ENCODE peak calls at places on chromosomes 5 and 9, in six cellular contexts. One of them, this sample, is unnamed.

GRCh38 chr5:56951131-56951945 is 585 bp downstream of the MIER3 start:
- DNase-seq in ELR: peak
- DNase-seq in NCI-H2029: no peak
- DNase-seq in dorsolateral prefrontal cortex: no peak
- DNase-seq in stimulated activated CD8-positive, alpha-beta memory T cell treated with anti-CD3 and anti-CD28 coated beads, Interleukin-15, amount 100 ng/mL, for 1 hour: no peak
- DNase-seq in T-helper 17 cell: no peak
- DNase-seq in this sample: peak

GRCh38 chr9:130630506-130631330 is 33.7 kb upstream of the PRDM12 start:
- DNase-seq in stimulated activated CD8-positive, alpha-beta memory T cell treated with anti-CD3 and anti-CD28 coated beads, Interleukin-15, amount 100 ng/mL, for 1 hour: no peak
- DNase-seq in ELR: no peak
- DNase-seq in T-helper 17 cell: no peak
- DNase-seq in NCI-H2029: no peak
- DNase-seq in dorsolateral prefrontal cortex: no peak
- DNase-seq in this sample: peak

GRCh38 chr9:135060461-135061116 is 26.9 kb upstream of the OLFM1 start:
- DNase-seq in T-helper 17 cell: no peak
- DNase-seq in NCI-H2029: no peak
- DNase-seq in stimulated activated CD8-positive, alpha-beta memory T cell treated with anti-CD3 and anti-CD28 coated beads, Interleukin-15, amount 100 ng/mL, for 1 hour: no peak
- DNase-seq in ELR: no peak
- DNase-seq in dorsolateral prefrontal cortex: peak
- DNase-seq in this sample: no peak

GRCh38 chr5:32225445-32225844 is 51.3 kb upstream of the GOLPH3 start:
- DNase-seq in dorsolateral prefrontal cortex: no peak
- DNase-seq in NCI-H2029: no peak
- DNase-seq in ELR: peak
- DNase-seq in stimulated activated CD8-positive, alpha-beta memory T cell treated with anti-CD3 and anti-CD28 coated beads, Interleukin-15, amount 100 ng/mL, for 1 hour: no peak
- DNase-seq in T-helper 17 cell: no peak
- DNase-seq in this sample: no peak

GRCh38 chr9:34500623-34501267 is 22.0 kb downstream of the ENHO start:
- DNase-seq in stimulated activated CD8-positive, alpha-beta memory T cell treated with anti-CD3 and anti-CD28 coated beads, Interleukin-15, amount 100 ng/mL, for 1 hour: peak
- DNase-seq in NCI-H2029: peak
- DNase-seq in dorsolateral prefrontal cortex: peak
- DNase-seq in T-helper 17 cell: peak
- DNase-seq in ELR: peak
- DNase-seq in this sample: peak

GRCh38 chr5:158406884-158407790 is 548.2 kb upstream of the CLINT1 start:
- DNase-seq in dorsolateral prefrontal cortex: no peak
- DNase-seq in stimulated activated CD8-positive, alpha-beta memory T cell treated with anti-CD3 and anti-CD28 coated beads, Interleukin-15, amount 100 ng/mL, for 1 hour: no peak
- DNase-seq in ELR: peak
- DNase-seq in NCI-H2029: no peak
- DNase-seq in T-helper 17 cell: no peak
- DNase-seq in this sample: no peak

GRCh38 chr5:1374030-1374679 is 29.3 kb upstream of the CLPTM1L start:
- DNase-seq in stimulated activated CD8-positive, alpha-beta memory T cell treated with anti-CD3 and anti-CD28 coated beads, Interleukin-15, amount 100 ng/mL, for 1 hour: no peak
- DNase-seq in T-helper 17 cell: no peak
- DNase-seq in ELR: no peak
- DNase-seq in dorsolateral prefrontal cortex: no peak
- DNase-seq in NCI-H2029: no peak
- DNase-seq in this sample: no peak

GRCh38 chr5:163498886-163499285 is 6.5 kb upstream of the MAT2B start:
- DNase-seq in ELR: peak
- DNase-seq in stimulated activated CD8-positive, alpha-beta memory T cell treated with anti-CD3 and anti-CD28 coated beads, Interleukin-15, amount 100 ng/mL, for 1 hour: no peak
- DNase-seq in dorsolateral prefrontal cortex: no peak
- DNase-seq in NCI-H2029: no peak
- DNase-seq in T-helper 17 cell: no peak
- DNase-seq in this sample: no peak

GRCh38 chr5:171984748-171985419 is 21.6 kb downstream of the FBXW11 start:
- DNase-seq in NCI-H2029: no peak
- DNase-seq in stimulated activated CD8-positive, alpha-beta memory T cell treated with anti-CD3 and anti-CD28 coated beads, Interleukin-15, amount 100 ng/mL, for 1 hour: no peak
- DNase-seq in ELR: peak
- DNase-seq in dorsolateral prefrontal cortex: no peak
- DNase-seq in T-helper 17 cell: no peak
- DNase-seq in this sample: peak

GRCh38 chr5:57176350-57176857 is 2.5 kb downstream of the GPBP1 start:
- DNase-seq in dorsolateral prefrontal cortex: no peak
- DNase-seq in NCI-H2029: no peak
- DNase-seq in ELR: peak
- DNase-seq in T-helper 17 cell: no peak
- DNase-seq in stimulated activated CD8-positive, alpha-beta memory T cell treated with anti-CD3 and anti-CD28 coated beads, Interleukin-15, amount 100 ng/mL, for 1 hour: no peak
- DNase-seq in this sample: peak

GRCh38 chr5:111734013-111734412 is 23.0 kb downstream of the NREP start:
- DNase-seq in ELR: peak
- DNase-seq in stimulated activated CD8-positive, alpha-beta memory T cell treated with anti-CD3 and anti-CD28 coated beads, Interleukin-15, amount 100 ng/mL, for 1 hour: no peak
- DNase-seq in NCI-H2029: no peak
- DNase-seq in T-helper 17 cell: no peak
- DNase-seq in dorsolateral prefrontal cortex: no peak
- DNase-seq in this sample: no peak

GRCh38 chr5:103934303-103934702 is 371.7 kb upstream of the NUDT12 start:
- DNase-seq in dorsolateral prefrontal cortex: no peak
- DNase-seq in stimulated activated CD8-positive, alpha-beta memory T cell treated with anti-CD3 and anti-CD28 coated beads, Interleukin-15, amount 100 ng/mL, for 1 hour: no peak
- DNase-seq in NCI-H2029: no peak
- DNase-seq in T-helper 17 cell: no peak
- DNase-seq in ELR: no peak
- DNase-seq in this sample: no peak

GRCh38 chr9:135612981-135613910 is 26.1 kb downstream of the GLT6D1 start:
- DNase-seq in ELR: no peak
- DNase-seq in NCI-H2029: no peak
- DNase-seq in T-helper 17 cell: no peak
- DNase-seq in dorsolateral prefrontal cortex: no peak
- DNase-seq in stimulated activated CD8-positive, alpha-beta memory T cell treated with anti-CD3 and anti-CD28 coated beads, Interleukin-15, amount 100 ng/mL, for 1 hour: no peak
- DNase-seq in this sample: no peak

GRCh38 chr9:70480405-70480980 is 66.0 kb upstream of the KLF9 start:
- DNase-seq in dorsolateral prefrontal cortex: peak
- DNase-seq in ELR: no peak
- DNase-seq in T-helper 17 cell: no peak
- DNase-seq in NCI-H2029: no peak
- DNase-seq in stimulated activated CD8-positive, alpha-beta memory T cell treated with anti-CD3 and anti-CD28 coated beads, Interleukin-15, amount 100 ng/mL, for 1 hour: no peak
- DNase-seq in this sample: peak

GRCh38 chr9:109467936-109468335 is 30.2 kb downstream of the PTPN3 start:
- DNase-seq in stimulated activated CD8-positive, alpha-beta memory T cell treated with anti-CD3 and anti-CD28 coated beads, Interleukin-15, amount 100 ng/mL, for 1 hour: no peak
- DNase-seq in NCI-H2029: no peak
- DNase-seq in ELR: peak
- DNase-seq in dorsolateral prefrontal cortex: no peak
- DNase-seq in T-helper 17 cell: no peak
- DNase-seq in this sample: no peak

GRCh38 chr5:150734579-150735384 is 24.0 kb downstream of the DCTN4 start:
- DNase-seq in stimulated activated CD8-positive, alpha-beta memory T cell treated with anti-CD3 and anti-CD28 coated beads, Interleukin-15, amount 100 ng/mL, for 1 hour: no peak
- DNase-seq in NCI-H2029: no peak
- DNase-seq in ELR: no peak
- DNase-seq in dorsolateral prefrontal cortex: no peak
- DNase-seq in T-helper 17 cell: no peak
- DNase-seq in this sample: peak

GRCh38 chr9:23825143-23825531 is 903 bp downstream of the ELAVL2 start:
- DNase-seq in dorsolateral prefrontal cortex: no peak
- DNase-seq in stimulated activated CD8-positive, alpha-beta memory T cell treated with anti-CD3 and anti-CD28 coated beads, Interleukin-15, amount 100 ng/mL, for 1 hour: no peak
- DNase-seq in ELR: no peak
- DNase-seq in T-helper 17 cell: no peak
- DNase-seq in NCI-H2029: no peak
- DNase-seq in this sample: no peak

GRCh38 chr9:29778281-29778849 is 2205.1 kb upstream of the C9orf72 start:
- DNase-seq in dorsolateral prefrontal cortex: no peak
- DNase-seq in T-helper 17 cell: no peak
- DNase-seq in stimulated activated CD8-positive, alpha-beta memory T cell treated with anti-CD3 and anti-CD28 coated beads, Interleukin-15, amount 100 ng/mL, for 1 hour: no peak
- DNase-seq in ELR: no peak
- DNase-seq in NCI-H2029: no peak
- DNase-seq in this sample: no peak

GRCh38 chr5:166493627-166494026 is 1797.8 kb upstream of the WWC1 start:
- DNase-seq in stimulated activated CD8-positive, alpha-beta memory T cell treated with anti-CD3 and anti-CD28 coated beads, Interleukin-15, amount 100 ng/mL, for 1 hour: no peak
- DNase-seq in NCI-H2029: no peak
- DNase-seq in ELR: no peak
- DNase-seq in T-helper 17 cell: no peak
- DNase-seq in dorsolateral prefrontal cortex: no peak
- DNase-seq in this sample: no peak

GRCh38 chr9:80550181-80550580 is 978.4 kb downstream of the TLE4 start:
- DNase-seq in stimulated activated CD8-positive, alpha-beta memory T cell treated with anti-CD3 and anti-CD28 coated beads, Interleukin-15, amount 100 ng/mL, for 1 hour: no peak
- DNase-seq in ELR: no peak
- DNase-seq in NCI-H2029: no peak
- DNase-seq in dorsolateral prefrontal cortex: no peak
- DNase-seq in T-helper 17 cell: no peak
- DNase-seq in this sample: no peak

GRCh38 chr9:109576762-109577161 is 78.7 kb upstream of the PTPN3 start:
- DNase-seq in stimulated activated CD8-positive, alpha-beta memory T cell treated with anti-CD3 and anti-CD28 coated beads, Interleukin-15, amount 100 ng/mL, for 1 hour: no peak
- DNase-seq in dorsolateral prefrontal cortex: no peak
- DNase-seq in NCI-H2029: no peak
- DNase-seq in T-helper 17 cell: no peak
- DNase-seq in ELR: no peak
- DNase-seq in this sample: no peak

GRCh38 chr5:83780681-83781080 is 60.0 kb upstream of the HAPLN1 start:
- DNase-seq in ELR: peak
- DNase-seq in dorsolateral prefrontal cortex: no peak
- DNase-seq in stimulated activated CD8-positive, alpha-beta memory T cell treated with anti-CD3 and anti-CD28 coated beads, Interleukin-15, amount 100 ng/mL, for 1 hour: no peak
- DNase-seq in T-helper 17 cell: no peak
- DNase-seq in NCI-H2029: no peak
- DNase-seq in this sample: no peak

GRCh38 chr9:133396952-133397351 is 20.8 kb downstream of the STKLD1 start:
- DNase-seq in NCI-H2029: no peak
- DNase-seq in T-helper 17 cell: no peak
- DNase-seq in stimulated activated CD8-positive, alpha-beta memory T cell treated with anti-CD3 and anti-CD28 coated beads, Interleukin-15, amount 100 ng/mL, for 1 hour: no peak
- DNase-seq in dorsolateral prefrontal cortex: no peak
- DNase-seq in ELR: peak
- DNase-seq in this sample: no peak

GRCh38 chr9:93959739-93960154 is 4.6 kb upstream of the BARX1 start:
- DNase-seq in T-helper 17 cell: no peak
- DNase-seq in NCI-H2029: no peak
- DNase-seq in stimulated activated CD8-positive, alpha-beta memory T cell treated with anti-CD3 and anti-CD28 coated beads, Interleukin-15, amount 100 ng/mL, for 1 hour: no peak
- DNase-seq in ELR: no peak
- DNase-seq in dorsolateral prefrontal cortex: no peak
- DNase-seq in this sample: no peak

GRCh38 chr5:137273511-137273910 is 225.6 kb downstream of the SPOCK1 start:
- DNase-seq in NCI-H2029: no peak
- DNase-seq in T-helper 17 cell: no peak
- DNase-seq in ELR: peak
- DNase-seq in stimulated activated CD8-positive, alpha-beta memory T cell treated with anti-CD3 and anti-CD28 coated beads, Interleukin-15, amount 100 ng/mL, for 1 hour: no peak
- DNase-seq in dorsolateral prefrontal cortex: no peak
- DNase-seq in this sample: no peak

GRCh38 chr5:56148453-56148971 is 84.6 kb downstream of the ANKRD55 start:
- DNase-seq in stimulated activated CD8-positive, alpha-beta memory T cell treated with anti-CD3 and anti-CD28 coated beads, Interleukin-15, amount 100 ng/mL, for 1 hour: no peak
- DNase-seq in T-helper 17 cell: no peak
- DNase-seq in dorsolateral prefrontal cortex: no peak
- DNase-seq in NCI-H2029: peak
- DNase-seq in ELR: no peak
- DNase-seq in this sample: no peak

This sample was measured in Ammon's horn.